ENCODE peak calls at places on chromosomes 2 and 18, in eight cellular contexts. One of them, this sample, is unnamed.

GRCh38 chr2:68900496-68901198 is 29.4 kb upstream of the BMP10 start:
- DNase-seq in NT2/D1: no peak
- DNase-seq in fibroblast of lung: no peak
- DNase-seq in vagina: no peak
- DNase-seq in PC-9: no peak
- DNase-seq in heart right ventricle: no peak
- DNase-seq in cardiac muscle cell: peak; percentile 17
- DNase-seq in K562: no peak
- DNase-seq in this sample: no peak

GRCh38 chr2:191295088-191295487 is 49.9 kb downstream of the MYO1B start:
- DNase-seq in PC-9: no peak
- DNase-seq in fibroblast of lung: no peak
- DNase-seq in vagina: no peak
- DNase-seq in K562: no peak
- DNase-seq in heart right ventricle: no peak
- DNase-seq in NT2/D1: no peak
- DNase-seq in cardiac muscle cell: no peak
- DNase-seq in this sample: no peak

GRCh38 chr2:229489016-229489415 is 217.9 kb upstream of the PID1 start:
- DNase-seq in vagina: no peak
- DNase-seq in NT2/D1: no peak
- DNase-seq in heart right ventricle: no peak
- DNase-seq in PC-9: peak; percentile 83
- DNase-seq in fibroblast of lung: peak; percentile 34
- DNase-seq in K562: no peak
- DNase-seq in cardiac muscle cell: peak; percentile 54
- DNase-seq in this sample: no peak

GRCh38 chr2:26203091-26203490 is 30.2 kb downstream of the GAREM2 start:
- DNase-seq in vagina: no peak
- DNase-seq in K562: no peak
- DNase-seq in cardiac muscle cell: no peak
- DNase-seq in PC-9: no peak
- DNase-seq in NT2/D1: no peak
- DNase-seq in fibroblast of lung: no peak
- DNase-seq in heart right ventricle: no peak
- DNase-seq in this sample: no peak

GRCh38 chr18:78898635-78899034 is 81.0 kb upstream of the SALL3 start:
- DNase-seq in fibroblast of lung: no peak
- DNase-seq in cardiac muscle cell: no peak
- DNase-seq in heart right ventricle: no peak
- DNase-seq in K562: no peak
- DNase-seq in vagina: peak; percentile 52
- DNase-seq in NT2/D1: no peak
- DNase-seq in PC-9: no peak
- DNase-seq in this sample: no peak

GRCh38 chr2:228709788-228710371 is 528.4 kb upstream of the SPHKAP start:
- DNase-seq in NT2/D1: no peak
- DNase-seq in heart right ventricle: no peak
- DNase-seq in vagina: no peak
- DNase-seq in fibroblast of lung: no peak
- DNase-seq in PC-9: no peak
- DNase-seq in K562: no peak
- DNase-seq in cardiac muscle cell: no peak
- DNase-seq in this sample: no peak

GRCh38 chr2:128633501-128633900 is 314.8 kb upstream of the HS6ST1 start:
- DNase-seq in fibroblast of lung: peak; percentile 34
- DNase-seq in cardiac muscle cell: peak; percentile 68
- DNase-seq in PC-9: no peak
- DNase-seq in K562: no peak
- DNase-seq in NT2/D1: no peak
- DNase-seq in heart right ventricle: no peak
- DNase-seq in vagina: no peak
- DNase-seq in this sample: no peak

GRCh38 chr2:205764502-205764815 is 82.2 kb downstream of the NRP2 start:
- DNase-seq in PC-9: no peak
- DNase-seq in fibroblast of lung: no peak
- DNase-seq in NT2/D1: no peak
- DNase-seq in vagina: no peak
- DNase-seq in heart right ventricle: no peak
- DNase-seq in cardiac muscle cell: no peak
- DNase-seq in K562: no peak
- DNase-seq in this sample: no peak

GRCh38 chr2:130806370-130806769 is 30.3 kb upstream of the ARHGEF4 start:
- DNase-seq in vagina: peak; percentile 67
- DNase-seq in NT2/D1: no peak
- DNase-seq in K562: no peak
- DNase-seq in heart right ventricle: no peak
- DNase-seq in fibroblast of lung: no peak
- DNase-seq in cardiac muscle cell: no peak
- DNase-seq in PC-9: no peak
- DNase-seq in this sample: no peak

GRCh38 chr2:72289283-72289682 is 141.6 kb upstream of the CYP26B1 start:
- DNase-seq in K562: no peak
- DNase-seq in NT2/D1: no peak
- DNase-seq in cardiac muscle cell: no peak
- DNase-seq in heart right ventricle: no peak
- DNase-seq in fibroblast of lung: peak; percentile 33
- DNase-seq in vagina: no peak
- DNase-seq in PC-9: no peak
- DNase-seq in this sample: no peak

GRCh38 chr2:215698566-215698965 is 262.7 kb upstream of the FN1 start:
- DNase-seq in fibroblast of lung: peak; percentile 94
- DNase-seq in cardiac muscle cell: peak; percentile 83
- DNase-seq in heart right ventricle: no peak
- DNase-seq in PC-9: no peak
- DNase-seq in K562: no peak
- DNase-seq in vagina: no peak
- DNase-seq in NT2/D1: no peak
- DNase-seq in this sample: no peak

GRCh38 chr2:26174691-26175181 is 1.8 kb downstream of the GAREM2 start:
- DNase-seq in vagina: peak; percentile 52
- DNase-seq in cardiac muscle cell: no peak
- DNase-seq in PC-9: no peak
- DNase-seq in K562: peak; percentile 14
- DNase-seq in heart right ventricle: no peak
- DNase-seq in fibroblast of lung: no peak
- DNase-seq in NT2/D1: no peak
- DNase-seq in this sample: no peak

GRCh38 chr2:239502430-239503221 is 101.8 kb upstream of the HDAC4 start:
- DNase-seq in cardiac muscle cell: no peak
- DNase-seq in PC-9: no peak
- DNase-seq in vagina: no peak
- DNase-seq in K562: no peak
- DNase-seq in heart right ventricle: no peak
- DNase-seq in NT2/D1: no peak
- DNase-seq in fibroblast of lung: no peak
- DNase-seq in this sample: no peak

GRCh38 chr2:26670931-26671460 is 21.5 kb upstream of the KCNK3 start:
- DNase-seq in cardiac muscle cell: no peak
- DNase-seq in K562: no peak
- DNase-seq in PC-9: peak; percentile 31
- DNase-seq in NT2/D1: no peak
- DNase-seq in vagina: no peak
- DNase-seq in heart right ventricle: no peak
- DNase-seq in fibroblast of lung: no peak
- DNase-seq in this sample: no peak

GRCh38 chr2:138244400-138245001 is 257.1 kb upstream of the SPOPL start:
- DNase-seq in K562: no peak
- DNase-seq in NT2/D1: no peak
- DNase-seq in heart right ventricle: no peak
- DNase-seq in vagina: no peak
- DNase-seq in cardiac muscle cell: no peak
- DNase-seq in fibroblast of lung: no peak
- DNase-seq in PC-9: no peak
- DNase-seq in this sample: no peak

GRCh38 chr2:40395169-40396023 is 56.5 kb downstream of the SLC8A1 start:
- DNase-seq in heart right ventricle: no peak
- DNase-seq in K562: no peak
- DNase-seq in cardiac muscle cell: no peak
- DNase-seq in PC-9: peak; percentile 44
- DNase-seq in vagina: no peak
- DNase-seq in NT2/D1: no peak
- DNase-seq in fibroblast of lung: no peak
- DNase-seq in this sample: no peak

GRCh38 chr2:84999467-85000064 is 28.6 kb downstream of the KCMF1 start:
- DNase-seq in NT2/D1: no peak
- DNase-seq in cardiac muscle cell: no peak
- DNase-seq in vagina: no peak
- DNase-seq in K562: no peak
- DNase-seq in fibroblast of lung: no peak
- DNase-seq in heart right ventricle: no peak
- DNase-seq in PC-9: no peak
- DNase-seq in this sample: no peak
- H3K4me1 ChIP-seq in NT2/D1: no peaks in the 10 kb centered on the region
- H3K4me1 ChIP-seq in cardiac muscle cell: peaks cover 4% of the 10 kb centered on the region
- H3K4me1 ChIP-seq in vagina: peaks cover 63% of the 10 kb centered on the region
- H3K4me1 ChIP-seq in K562: no peaks in the 10 kb centered on the region
- H3K4me1 ChIP-seq in fibroblast of lung: peaks cover 6% of the 10 kb centered on the region
- H3K4me1 ChIP-seq in heart right ventricle: peaks cover 9% of the 10 kb centered on the region
- H3K4me1 ChIP-seq in PC-9: no peaks in the 10 kb centered on the region
- H3K4me1 ChIP-seq in this sample: peaks cover 4% of the 10 kb centered on the region

GRCh38 chr2:46032161-46032813 is 264.9 kb upstream of the EPAS1 start:
- DNase-seq in cardiac muscle cell: no peak
- DNase-seq in PC-9: no peak
- DNase-seq in vagina: no peak
- DNase-seq in fibroblast of lung: no peak
- DNase-seq in heart right ventricle: no peak
- DNase-seq in K562: no peak
- DNase-seq in NT2/D1: no peak
- DNase-seq in this sample: no peak

GRCh38 chr2:46026431-46026830 is 270.8 kb upstream of the EPAS1 start:
- DNase-seq in fibroblast of lung: no peak
- DNase-seq in vagina: no peak
- DNase-seq in heart right ventricle: no peak
- DNase-seq in K562: no peak
- DNase-seq in PC-9: no peak
- DNase-seq in cardiac muscle cell: no peak
- DNase-seq in NT2/D1: no peak
- DNase-seq in this sample: no peak

GRCh38 chr2:46031124-46031523 is 266.1 kb upstream of the EPAS1 start:
- DNase-seq in cardiac muscle cell: no peak
- DNase-seq in heart right ventricle: no peak
- DNase-seq in fibroblast of lung: no peak
- DNase-seq in PC-9: no peak
- DNase-seq in K562: no peak
- DNase-seq in vagina: no peak
- DNase-seq in NT2/D1: no peak
- DNase-seq in this sample: no peak

GRCh38 chr2:46030330-46030729 is 266.9 kb upstream of the EPAS1 start:
- DNase-seq in cardiac muscle cell: no peak
- DNase-seq in vagina: no peak
- DNase-seq in PC-9: no peak
- DNase-seq in heart right ventricle: no peak
- DNase-seq in fibroblast of lung: no peak
- DNase-seq in NT2/D1: no peak
- DNase-seq in K562: no peak
- DNase-seq in this sample: no peak

DNA sequence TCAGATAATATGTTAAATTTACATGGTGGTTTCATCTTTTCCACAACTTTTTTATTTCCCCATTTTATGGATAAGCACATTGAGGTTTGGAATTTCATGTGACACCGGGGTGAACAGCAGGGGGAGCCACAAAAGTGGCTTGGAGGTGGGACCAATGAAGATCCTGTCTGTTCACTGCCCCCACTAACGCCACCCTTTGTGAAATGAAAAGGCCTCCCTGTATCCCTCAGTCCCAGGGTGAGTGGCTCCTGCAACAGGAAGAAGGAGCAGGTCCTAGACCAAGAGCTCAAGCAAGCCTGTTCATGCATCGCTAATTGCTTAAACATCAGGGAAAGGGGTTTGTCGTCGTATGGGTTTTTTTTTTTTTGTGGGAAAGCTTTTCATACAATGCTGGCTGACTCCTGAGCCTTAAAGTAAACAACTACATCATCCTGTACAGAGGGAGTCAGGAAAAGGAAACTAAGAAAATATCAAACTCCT is 267.8 kb upstream of the EPAS1 start:
- DNase-seq in cardiac muscle cell: peak; percentile 36
- DNase-seq in PC-9: peak; percentile 12
- DNase-seq in vagina: no peak
- DNase-seq in NT2/D1: no peak
- DNase-seq in heart right ventricle: peak; percentile 69
- DNase-seq in fibroblast of lung: peak; percentile 82
- DNase-seq in K562: no peak
- DNase-seq in this sample: no peak
- H3K4me1 ChIP-seq in cardiac muscle cell: no peaks in the 10 kb centered on the region
- H3K4me1 ChIP-seq in PC-9: peaks cover 21% of the 10 kb centered on the region
- H3K4me1 ChIP-seq in vagina: peaks cover 23% of the 10 kb centered on the region
- H3K4me1 ChIP-seq in NT2/D1: no peaks in the 10 kb centered on the region
- H3K4me1 ChIP-seq in heart right ventricle: no peaks in the 10 kb centered on the region
- H3K4me1 ChIP-seq in fibroblast of lung: peaks cover 5% of the 10 kb centered on the region
- H3K4me1 ChIP-seq in K562: no peaks in the 10 kb centered on the region
- H3K4me1 ChIP-seq in this sample: peaks cover 9% of the 10 kb centered on the region

GRCh38 chr18:9925369-9925768 is 11.6 kb downstream of the VAPA start:
- DNase-seq in cardiac muscle cell: peak; percentile 35
- DNase-seq in heart right ventricle: no peak
- DNase-seq in PC-9: no peak
- DNase-seq in NT2/D1: no peak
- DNase-seq in fibroblast of lung: peak; percentile 24
- DNase-seq in K562: no peak
- DNase-seq in vagina: no peak
- DNase-seq in this sample: no peak

GRCh38 chr18:9922592-9923308 is 8.9 kb downstream of the VAPA start:
- DNase-seq in heart right ventricle: no peak
- DNase-seq in fibroblast of lung: no peak
- DNase-seq in vagina: no peak
- DNase-seq in cardiac muscle cell: no peak
- DNase-seq in NT2/D1: no peak
- DNase-seq in K562: no peak
- DNase-seq in PC-9: no peak
- DNase-seq in this sample: no peak

GRCh38 chr18:9926223-9926894 is 12.5 kb downstream of the VAPA start:
- DNase-seq in K562: no peak
- DNase-seq in fibroblast of lung: no peak
- DNase-seq in NT2/D1: no peak
- DNase-seq in PC-9: no peak
- DNase-seq in cardiac muscle cell: no peak
- DNase-seq in heart right ventricle: no peak
- DNase-seq in vagina: no peak
- DNase-seq in this sample: no peak

GRCh38 chr18:9925795-9926194 is 12.0 kb downstream of the VAPA start:
- DNase-seq in fibroblast of lung: no peak
- DNase-seq in heart right ventricle: no peak
- DNase-seq in cardiac muscle cell: no peak
- DNase-seq in vagina: no peak
- DNase-seq in K562: no peak
- DNase-seq in NT2/D1: no peak
- DNase-seq in PC-9: no peak
- DNase-seq in this sample: no peak

GRCh38 chr18:9924371-9924943 is 10.6 kb downstream of the VAPA start:
- DNase-seq in fibroblast of lung: no peak
- DNase-seq in cardiac muscle cell: no peak
- DNase-seq in PC-9: no peak
- DNase-seq in vagina: no peak
- DNase-seq in NT2/D1: no peak
- DNase-seq in K562: no peak
- DNase-seq in heart right ventricle: no peak
- DNase-seq in this sample: no peak
- H3K4me1 ChIP-seq in fibroblast of lung: peaks cover 7% of the 10 kb centered on the region
- H3K4me1 ChIP-seq in cardiac muscle cell: peaks cover 30% of the 10 kb centered on the region
- H3K4me1 ChIP-seq in PC-9: peaks cover 47% of the 10 kb centered on the region
- H3K4me1 ChIP-seq in vagina: peaks cover 100% of the 10 kb centered on the region
- H3K4me1 ChIP-seq in NT2/D1: no peaks in the 10 kb centered on the region
- H3K4me1 ChIP-seq in K562: peaks cover 79% of the 10 kb centered on the region
- H3K4me1 ChIP-seq in heart right ventricle: peaks cover 61% of the 10 kb centered on the region
- H3K4me1 ChIP-seq in this sample: peaks cover 100% of the 10 kb centered on the region

GRCh38 chr2:16613475-16613874 is 52.2 kb downstream of the CYRIA start:
- DNase-seq in K562: peak; percentile 21
- DNase-seq in PC-9: no peak
- DNase-seq in NT2/D1: no peak
- DNase-seq in cardiac muscle cell: peak; percentile 39
- DNase-seq in heart right ventricle: no peak
- DNase-seq in fibroblast of lung: peak; percentile 45
- DNase-seq in vagina: no peak
- DNase-seq in this sample: no peak
- H3K4me1 ChIP-seq in K562: peaks cover 12% of the 10 kb centered on the region
- H3K4me1 ChIP-seq in PC-9: peaks cover 36% of the 10 kb centered on the region
- H3K4me1 ChIP-seq in NT2/D1: no peaks in the 10 kb centered on the region
- H3K4me1 ChIP-seq in cardiac muscle cell: peaks cover 6% of the 10 kb centered on the region
- H3K4me1 ChIP-seq in heart right ventricle: peaks cover 12% of the 10 kb centered on the region
- H3K4me1 ChIP-seq in fibroblast of lung: no peaks in the 10 kb centered on the region
- H3K4me1 ChIP-seq in vagina: peaks cover 44% of the 10 kb centered on the region
- H3K4me1 ChIP-seq in this sample: no peaks in the 10 kb centered on the region

This sample was measured in tibial nerve.